ENCODE peak calls at places on chromosomes 7 and 10, in five cellular contexts. S is LNCaP clone FGC, M is NCI-H1092 treated with DMSO at 0.1 percent for 48 hours, T is HL-60, J is trophoblast cell. E is an unnamed sample.

GRCh38 chr7:143230602-143231457 is 9.0 kb downstream of the TAS2R40 start:
- DNase-seq in S (no peak), M (no peak), T (no peak), J (no peak), E (no peak)

GRCh38 chr7:6092953-6093354 is 61.8 kb downstream of the ANKRD61 start:
- DNase-seq in S (no peak), M (no peak), T (no peak), J (no peak), E (no peak)

GRCh38 chr10:15842493-15843169 is 17.7 kb downstream of the MINDY3 start:
- DNase-seq in S (no peak), M (no peak), T (no peak), J (no peak), E (no peak)

GRCh38 chr7:150716368-150716767 is at the start of gene GIMAP1:
- DNase-seq in S (no peak), M (no peak), T (no peak), J (no peak), E (no peak)

GRCh38 chr10:15725603-15726002 is 5.9 kb upstream of the ITGA8 start:
- DNase-seq in S (peak), M (peak), T (no peak), J (peak), E (peak)

GRCh38 chr10:123142701-123143161 is 5.2 kb upstream of the HMX2 start:
- DNase-seq in S (no peak), M (no peak), T (no peak), J (no peak), E (no peak)

GRCh38 chr7:16734148-16734726 is 19.3 kb upstream of the TSPAN13 start:
- DNase-seq in S (no peak), M (no peak), T (no peak), J (no peak), E (no peak)

GRCh38 chr10:62018141-62018911 is 116.8 kb downstream of the ARID5B start:
- DNase-seq in S (peak), M (peak), T (no peak), J (no peak), E (no peak)

GRCh38 chr10:93461124-93461806 is 20.9 kb downstream of the MYOF start:
- DNase-seq in S (no peak), M (peak), T (no peak), J (peak), E (no peak)

GRCh38 chr7:55144333-55144954 is 125.6 kb downstream of the EGFR start:
- DNase-seq in S (no peak), M (no peak), T (no peak), J (peak), E (no peak)

GRCh38 chr7:141551080-141551772 is at the start of gene AGK:
- DNase-seq in S (peak), M (peak), T (peak), J (peak), E (peak)

GRCh38 chr7:34224259-34224658 is 318.9 kb downstream of the BMPER start:
- DNase-seq in S (no peak), M (no peak), T (no peak), J (no peak), E (no peak)

GRCh38 chr7:374706-375490 is 84.9 kb downstream of the FOXL3 start:
- DNase-seq in S (no peak), M (no peak), T (no peak), J (no peak), E (no peak)

GRCh38 chr7:103797647-103798307 is 191.7 kb downstream of the RELN start:
- DNase-seq in S (no peak), M (no peak), T (no peak), J (no peak), E (peak)

GRCh38 chr7:66211429-66211828 is 6.3 kb downstream of the TPST1 start:
- DNase-seq in S (no peak), M (no peak), T (no peak), J (no peak), E (no peak)

GRCh38 chr7:85167636-85168035 is 19.2 kb downstream of the SEMA3D start:
- DNase-seq in S (no peak), M (no peak), T (no peak), J (no peak), E (no peak)